ENCODE peak calls at places on chromosomes 5 and 9, in six cellular contexts. Z is OCI-LY7; V is HFF-Myc; A is ascending aorta; J is hepatocyte; U is effector memory CD4-positive, alpha-beta T cell. K is an unnamed sample.

GRCh38 chr9:89380437-89381307 is 62.4 kb downstream of the SECISBP2 start:
- DNase-seq in Z (no peak), V (no peak), A (no peak), J (no peak), U (no peak), K (no peak)

GRCh38 chr9:38016375-38017120 is 52.5 kb downstream of the SHB start:
- DNase-seq in Z (no peak), V (no peak), A (no peak), J (no peak), U (no peak), K (no peak)

GRCh38 chr5:9324348-9325056 is 221.4 kb downstream of the SEMA5A start:
- DNase-seq in Z (no peak), V (no peak), A (no peak), J (no peak), U (no peak), K (no peak)

GRCh38 chr5:32628049-32628803 is 42.9 kb downstream of the SUB1 start:
- DNase-seq in Z (no peak), V (no peak), A (peak), J (no peak), U (no peak), K (no peak)

GRCh38 chr9:89661956-89662717 is 57.3 kb downstream of the GADD45G start:
- DNase-seq in Z (no peak), V (peak), A (peak), J (peak), U (no peak), K (no peak)

GRCh38 chr5:96699186-96699820 is 37.1 kb downstream of the CAST start:
- DNase-seq in Z (no peak), V (no peak), A (no peak), J (no peak), U (no peak), K (no peak)

GRCh38 chr5:76403963-76404693 is 1.0 kb downstream of the IQGAP2 start:
- DNase-seq in Z (peak), V (no peak), A (peak), J (peak), U (peak), K (peak)

GRCh38 chr5:151451626-151452520 is 4.5 kb downstream of the SLC36A1 start:
- DNase-seq in Z (no peak), V (no peak), A (no peak), J (peak), U (no peak), K (no peak)

GRCh38 chr5:96997265-96997859 is 61.5 kb downstream of the LNPEP start:
- DNase-seq in Z (peak), V (no peak), A (no peak), J (peak), U (no peak), K (peak)

GRCh38 chr5:369151-369939 is 47.8 kb downstream of the AHRR start:
- DNase-seq in Z (peak), V (no peak), A (peak), J (no peak), U (no peak), K (no peak)

GRCh38 chr9:116372081-116372673 is 218.6 kb downstream of the PAPPA start:
- DNase-seq in Z (no peak), V (no peak), A (no peak), J (no peak), U (no peak), K (no peak)

GRCh38 chr5:158058208-158058607 is 199.3 kb upstream of the CLINT1 start:
- DNase-seq in Z (no peak), V (no peak), A (no peak), J (no peak), U (no peak), K (no peak)

GRCh38 chr5:52859619-52860018 is 71.9 kb downstream of the ITGA1 start:
- DNase-seq in Z (no peak), V (peak), A (no peak), J (no peak), U (no peak), K (no peak)

GRCh38 chr9:137240321-137240840 is 706 bp upstream of the TUBB4B start:
- DNase-seq in Z (peak), V (no peak), A (peak), J (peak), U (peak), K (peak)

GRCh38 chr9:2872307-2872940 is 28.5 kb upstream of the PUM3 start:
- DNase-seq in Z (no peak), V (no peak), A (no peak), J (peak), U (no peak), K (peak)

GRCh38 chr9:89937051-89937450 is 332.2 kb downstream of the GADD45G start:
- DNase-seq in Z (no peak), V (no peak), A (no peak), J (no peak), U (no peak), K (no peak)

GRCh38 chr5:42970636-42971559 is 69.2 kb downstream of the ANXA2R start:
- DNase-seq in Z (no peak), V (no peak), A (no peak), J (no peak), U (no peak), K (no peak)

GRCh38 chr9:109230277-109230676 is 63.2 kb upstream of the FRRS1L start:
- DNase-seq in Z (no peak), V (no peak), A (no peak), J (no peak), U (no peak), K (no peak)

DNA sequence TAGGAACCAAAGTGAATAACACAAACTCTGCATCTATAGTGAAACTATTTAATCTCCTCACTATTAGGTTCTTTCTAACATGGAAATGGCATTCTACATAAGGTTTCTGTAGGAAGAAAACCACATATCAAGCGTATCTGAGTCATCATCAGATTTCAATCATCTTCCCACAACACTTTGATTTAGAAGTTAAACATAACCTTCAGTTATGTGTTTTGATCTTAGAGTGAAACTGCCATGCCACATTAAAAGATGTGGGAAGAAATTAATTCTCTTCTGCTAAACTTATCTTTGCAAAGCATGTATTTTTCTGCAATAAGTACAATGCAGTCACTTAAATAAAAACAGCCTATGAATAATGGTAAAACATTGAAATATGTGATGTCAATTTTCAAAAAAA is 55.0 kb downstream of the MEF2C start:
- DNase-seq in Z (no peak), V (no peak), A (no peak), J (no peak), U (no peak), K (peak)
- H3K4me3 ChIP-seq in Z (no peak), V (no peak), A (peak), J (no peak), U (no peak), K (no peak)

GRCh38 chr9:14512942-14513341 is 180.3 kb downstream of the ZDHHC21 start:
- DNase-seq in Z (no peak), V (no peak), A (no peak), J (no peak), U (no peak), K (no peak)

GRCh38 chr9:14511452-14511851 is 181.8 kb downstream of the ZDHHC21 start:
- DNase-seq in Z (no peak), V (no peak), A (no peak), J (no peak), U (no peak), K (no peak)

GRCh38 chr9:14517154-14517906 is 175.9 kb downstream of the ZDHHC21 start:
- DNase-seq in Z (no peak), V (no peak), A (no peak), J (no peak), U (no peak), K (no peak)

GRCh38 chr9:14515049-14515448 is 178.2 kb downstream of the ZDHHC21 start:
- DNase-seq in Z (no peak), V (no peak), A (no peak), J (no peak), U (no peak), K (no peak)

GRCh38 chr9:14515564-14516198 is 177.6 kb downstream of the ZDHHC21 start:
- DNase-seq in Z (no peak), V (no peak), A (no peak), J (no peak), U (no peak), K (no peak)
- H3K4me3 ChIP-seq in Z (no peak), V (no peak), A (no peak), J (no peak), U (no peak), K (no peak)

GRCh38 chr9:97806721-97807120 is 46.3 kb upstream of the FOXE1 start:
- DNase-seq in Z (no peak), V (no peak), A (no peak), J (no peak), U (no peak), K (no peak)

GRCh38 chr9:97801180-97801579 is 51.8 kb upstream of the FOXE1 start:
- DNase-seq in Z (no peak), V (no peak), A (no peak), J (no peak), U (no peak), K (no peak)

GRCh38 chr9:97803167-97804058 is 49.6 kb upstream of the FOXE1 start:
- DNase-seq in Z (peak), V (no peak), A (no peak), J (peak), U (peak), K (peak)

GRCh38 chr9:97802276-97802675 is 50.8 kb upstream of the FOXE1 start:
- DNase-seq in Z (no peak), V (no peak), A (no peak), J (peak), U (no peak), K (no peak)

DNA sequence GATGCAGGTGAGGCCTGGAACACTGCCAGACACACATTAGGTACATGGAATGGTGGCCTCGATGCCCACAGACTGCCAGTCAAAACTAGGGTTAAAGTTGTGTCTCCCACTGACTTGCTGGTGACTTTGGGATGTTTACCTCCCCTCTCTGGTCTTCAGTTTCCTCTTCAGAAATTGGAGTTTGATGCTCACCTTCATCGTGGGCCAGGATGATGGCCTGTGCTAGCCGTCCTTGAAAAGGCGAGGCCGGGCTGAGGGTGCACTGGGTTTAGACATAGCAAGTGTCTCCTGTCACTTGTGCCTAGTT is 49.0 kb upstream of the FOXE1 start:
- DNase-seq in Z (no peak), V (no peak), A (no peak), J (no peak), U (no peak), K (no peak)
- H3K4me3 ChIP-seq in Z (peak), V (peak), A (peak), J (peak), U (peak), K (peak)

GRCh38 chr9:134171316-134172197 is 7.2 kb upstream of the RNU6ATAC start:
- DNase-seq in Z (no peak), V (no peak), A (no peak), J (peak), U (no peak), K (no peak)
- H3K4me3 ChIP-seq in Z (no peak), V (no peak), A (no peak), J (no peak), U (no peak), K (no peak)

GRCh38 chr5:14868771-14869170 is 2.8 kb downstream of the ANKH start:
- DNase-seq in Z (no peak), V (no peak), A (no peak), J (peak), U (no peak), K (no peak)
- H3K4me3 ChIP-seq in Z (no peak), V (no peak), A (peak), J (no peak), U (no peak), K (no peak)

DNA sequence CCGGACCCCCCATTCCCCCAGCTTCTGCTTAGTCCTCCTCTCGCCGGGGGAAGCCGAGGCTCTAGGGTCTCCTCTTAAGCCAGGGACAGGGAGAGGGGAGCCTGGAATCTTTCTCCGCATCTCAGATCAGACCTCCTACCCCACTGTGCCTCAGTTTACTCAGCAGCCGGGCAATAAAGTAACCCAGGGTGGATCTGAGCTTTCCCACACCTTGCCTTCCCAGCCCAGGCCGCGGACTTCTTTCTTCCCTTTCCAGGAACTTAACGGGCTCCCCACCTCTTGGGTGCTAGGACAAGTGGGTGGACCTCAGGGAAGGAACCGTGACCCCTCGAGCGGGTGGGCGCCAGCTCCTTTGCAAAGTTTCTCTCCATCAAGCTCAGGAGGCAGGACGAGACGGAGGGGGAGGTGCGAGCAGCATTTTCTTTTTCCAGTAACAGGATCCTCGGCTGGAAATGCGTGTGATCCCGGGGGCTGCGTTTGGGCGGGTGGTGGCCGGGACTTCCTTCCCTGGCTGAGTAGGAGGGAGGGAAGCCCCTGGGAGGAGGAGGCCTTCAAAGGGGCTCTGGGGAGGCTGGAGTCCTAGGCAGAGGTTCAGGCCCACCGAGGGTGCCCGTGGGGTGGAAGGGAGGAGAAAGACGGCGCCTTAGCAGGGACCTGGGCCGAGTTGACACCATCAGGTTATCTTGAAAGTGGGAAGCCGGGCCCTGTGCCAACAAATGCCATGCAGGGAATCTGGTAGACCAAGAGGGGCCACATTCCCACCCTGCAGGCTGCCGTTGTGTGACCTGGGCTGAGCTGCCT is 803 bp downstream of the DAB2IP start:
- DNase-seq in Z (no peak), V (no peak), A (no peak), J (peak), U (no peak), K (no peak)
- H3K4me3 ChIP-seq in Z (no peak), V (peak), A (peak), J (peak), U (no peak), K (peak)

GRCh38 chr5:17219431-17219830 is 2.0 kb downstream of the BASP1 start:
- DNase-seq in Z (no peak), V (no peak), A (no peak), J (no peak), U (no peak), K (no peak)
- H3K4me3 ChIP-seq in Z (peak), V (peak), A (peak), J (peak), U (no peak), K (no peak)

DNA sequence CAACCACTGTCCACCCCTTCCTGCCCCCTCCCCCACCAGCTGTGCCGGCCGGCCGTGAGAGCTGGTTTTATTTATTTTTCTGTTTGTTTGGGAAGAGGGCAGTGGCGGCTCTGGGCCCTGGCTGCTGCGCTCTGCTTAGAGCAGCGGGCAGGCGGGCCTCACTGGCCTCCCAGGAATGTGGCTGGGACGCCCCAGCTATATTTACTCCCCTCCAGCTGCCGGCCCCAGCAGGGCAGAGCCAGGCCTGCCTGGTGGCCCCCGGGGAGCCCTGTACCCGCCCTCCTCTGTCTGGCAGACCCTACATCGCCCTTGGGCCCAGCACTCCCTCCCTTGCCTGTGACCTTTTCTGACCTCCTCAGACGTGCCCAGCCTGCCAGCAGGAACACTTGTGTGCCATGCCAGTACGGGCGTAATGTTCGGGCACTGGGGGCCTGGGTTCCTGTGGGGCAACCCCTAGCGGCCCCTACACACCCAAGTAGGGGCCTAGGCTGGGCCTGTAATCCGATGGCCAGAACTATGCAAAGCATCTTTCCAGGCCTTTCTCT is 7.7 kb downstream of the CXXC5 start:
- DNase-seq in Z (no peak), V (no peak), A (peak), J (peak), U (no peak), K (no peak)
- H3K4me3 ChIP-seq in Z (no peak), V (no peak), A (peak), J (no peak), U (no peak), K (no peak)

GRCh38 chr5:137888875-137889759 is at the start of gene PKD2L2:
- DNase-seq in Z (peak), V (peak), A (peak), J (peak), U (peak), K (peak)
- H3K4me3 ChIP-seq in Z (peak), V (peak), A (peak), J (no peak), U (peak), K (peak)